ENCODE peak calls at places on chromosomes 2 and 18, in nine cellular contexts. Y is stimulated activated CD4-positive, alpha-beta T cell treated with anti-CD3 and anti-CD28 coated beads, TNF-alpha, amount 100 ng/mL, for 1 hour; L is T-helper 9 cell; V is NCI-H1417; U is AG09309; W is ELR; E is substantia nigra; C is kidney epithelial cell; M is G401. Z is an unnamed sample.

GRCh38 chr2:40120021-40120420 is 331.9 kb downstream of the SLC8A1 start:
- DNase-seq in Y (no peak), L (no peak), V (no peak), U (no peak), W (no peak), E (no peak), C (no peak), M (peak), Z (no peak)

GRCh38 chr2:156476516-156477206 is 40.5 kb downstream of the GPD2 start:
- DNase-seq in Y (no peak), L (no peak), V (no peak), U (peak), W (peak), E (no peak), C (peak), M (no peak), Z (peak)

GRCh38 chr2:119266091-119266589 is 42.5 kb downstream of the STEAP3 start:
- DNase-seq in Y (no peak), L (no peak), V (no peak), U (no peak), W (no peak), E (no peak), C (no peak), M (no peak), Z (no peak)

GRCh38 chr2:4499316-4499715 is 795.9 kb downstream of the DCDC2C start:
- DNase-seq in Y (no peak), L (no peak), V (no peak), U (no peak), W (no peak), E (no peak), C (no peak), M (no peak), Z (no peak)

GRCh38 chr2:236862526-236862925 is 223.2 kb upstream of the COPS8 start:
- DNase-seq in Y (no peak), L (no peak), V (no peak), U (peak), W (no peak), E (no peak), C (no peak), M (no peak), Z (no peak)

GRCh38 chr18:31206064-31206463 is 43.4 kb upstream of the DSC1 start:
- DNase-seq in Y (no peak), L (no peak), V (no peak), U (no peak), W (no peak), E (no peak), C (no peak), M (no peak), Z (no peak)

GRCh38 chr2:67309281-67309680 is 87.9 kb upstream of the ETAA1 start:
- DNase-seq in Y (no peak), L (no peak), V (no peak), U (no peak), W (peak), E (no peak), C (no peak), M (no peak), Z (no peak)

GRCh38 chr18:63890226-63890949 is 2.9 kb downstream of the SERPINB2 start:
- DNase-seq in Y (no peak), L (no peak), V (peak), U (no peak), W (no peak), E (no peak), C (no peak), M (no peak), Z (no peak)

GRCh38 chr2:237980087-237980486 is 13.3 kb downstream of the UBE2F start:
- DNase-seq in Y (no peak), L (no peak), V (no peak), U (no peak), W (no peak), E (peak), C (no peak), M (no peak), Z (no peak)

GRCh38 chr2:46050489-46050888 is 246.7 kb upstream of the EPAS1 start:
- DNase-seq in Y (no peak), L (no peak), V (no peak), U (no peak), W (no peak), E (no peak), C (no peak), M (no peak), Z (no peak)

GRCh38 chr2:19801367-19802087 is 100.3 kb downstream of the TTC32 start:
- DNase-seq in Y (no peak), L (no peak), V (no peak), U (peak), W (peak), E (no peak), C (peak), M (no peak), Z (peak)

GRCh38 chr2:164030623-164031022 is 294.8 kb upstream of the FIGN start:
- DNase-seq in Y (no peak), L (no peak), V (no peak), U (no peak), W (no peak), E (no peak), C (no peak), M (no peak), Z (no peak)

GRCh38 chr18:76875390-76876330 is 53.3 kb downstream of the ZNF236 start:
- DNase-seq in Y (no peak), L (no peak), V (peak), U (no peak), W (peak), E (peak), C (no peak), M (peak), Z (peak)

GRCh38 chr2:171206422-171207115 is 45.9 kb upstream of the TLK1 start:
- DNase-seq in Y (no peak), L (no peak), V (no peak), U (no peak), W (no peak), E (no peak), C (no peak), M (no peak), Z (no peak)

GRCh38 chr2:10894264-10894935 is 17.3 kb upstream of the KCNF1 start:
- DNase-seq in Y (no peak), L (no peak), V (no peak), U (no peak), W (no peak), E (no peak), C (no peak), M (no peak), Z (no peak)

GRCh38 chr2:141399270-141399669 is 731.5 kb downstream of the LRP1B start:
- DNase-seq in Y (no peak), L (no peak), V (no peak), U (no peak), W (no peak), E (no peak), C (no peak), M (no peak), Z (no peak)

GRCh38 chr18:49342690-49343089 is 117.8 kb downstream of the DYM start:
- DNase-seq in Y (no peak), L (no peak), V (no peak), U (no peak), W (no peak), E (no peak), C (no peak), M (no peak), Z (no peak)

GRCh38 chr2:171390941-171391516 is 42.8 kb downstream of the METTL8 start:
- DNase-seq in Y (no peak), L (no peak), V (no peak), U (peak), W (peak), E (no peak), C (peak), M (no peak), Z (no peak)

GRCh38 chr2:233225230-233226068 is 26.0 kb upstream of the ATG16L1 start:
- DNase-seq in Y (no peak), L (no peak), V (no peak), U (no peak), W (no peak), E (no peak), C (no peak), M (no peak), Z (no peak)

GRCh38 chr2:88765154-88765948 is 73.9 kb downstream of the RPIA start:
- DNase-seq in Y (peak), L (no peak), V (peak), U (no peak), W (peak), E (no peak), C (no peak), M (no peak), Z (peak)

Z was measured in kidney glomerular epithelial cell.